ENCODE peak calls at places on chromosomes 4 and X, in eight cellular contexts. D, S, V, E, U, B, N and K are unnamed samples.

GRCh38 chr4:16802044-16802443 is 96.4 kb downstream of the LDB2 start:
- DNase-seq in D (no peak), S (no peak), V (no peak), E (no peak), U (no peak), B (no peak), N (no peak), K (no peak)

GRCh38 chr4:20544645-20545044 is 155.6 kb upstream of the PACRGL start:
- DNase-seq in D (no peak), S (no peak), V (peak; percentile 3), E (peak; percentile 42), U (no peak), B (no peak), N (no peak), K (no peak)

GRCh38 chrX:42290608-42291007 is 367.3 kb upstream of the CASK start:
- DNase-seq in D (no peak), S (no peak), V (no peak), E (no peak), U (no peak), B (no peak), N (no peak), K (no peak)

GRCh38 chr4:6770581-6771228 is 11.8 kb upstream of the KIAA0232 start:
- DNase-seq in D (no peak), S (no peak), V (no peak), E (no peak), U (no peak), B (no peak), N (no peak), K (no peak)

GRCh38 chr4:99458911-99459447 is 23.8 kb upstream of the ADH7 start:
- DNase-seq in D (no peak), S (no peak), V (no peak), E (no peak), U (no peak), B (no peak), N (no peak), K (no peak)

GRCh38 chrX:151801980-151802379 is 67.4 kb downstream of the CNGA2 start:
- DNase-seq in D (no peak), S (no peak), V (peak; percentile 21), E (no peak), U (no peak), B (no peak), N (no peak), K (no peak)

GRCh38 chrX:1679238-1679637 is 64.4 kb downstream of the ASMT start:
- DNase-seq in D (no peak), S (no peak), V (no peak), E (no peak), U (no peak), B (no peak), N (no peak), K (no peak)

GRCh38 chr4:23234716-23235115 is 542.0 kb downstream of the GBA3 start:
- DNase-seq in D (no peak), S (no peak), V (no peak), E (no peak), U (no peak), B (no peak), N (no peak), K (no peak)

GRCh38 chr4:107130157-107130556 is 94.0 kb upstream of the DKK2 start:
- DNase-seq in D (no peak), S (no peak), V (no peak), E (no peak), U (no peak), B (no peak), N (no peak), K (no peak)

DNA sequence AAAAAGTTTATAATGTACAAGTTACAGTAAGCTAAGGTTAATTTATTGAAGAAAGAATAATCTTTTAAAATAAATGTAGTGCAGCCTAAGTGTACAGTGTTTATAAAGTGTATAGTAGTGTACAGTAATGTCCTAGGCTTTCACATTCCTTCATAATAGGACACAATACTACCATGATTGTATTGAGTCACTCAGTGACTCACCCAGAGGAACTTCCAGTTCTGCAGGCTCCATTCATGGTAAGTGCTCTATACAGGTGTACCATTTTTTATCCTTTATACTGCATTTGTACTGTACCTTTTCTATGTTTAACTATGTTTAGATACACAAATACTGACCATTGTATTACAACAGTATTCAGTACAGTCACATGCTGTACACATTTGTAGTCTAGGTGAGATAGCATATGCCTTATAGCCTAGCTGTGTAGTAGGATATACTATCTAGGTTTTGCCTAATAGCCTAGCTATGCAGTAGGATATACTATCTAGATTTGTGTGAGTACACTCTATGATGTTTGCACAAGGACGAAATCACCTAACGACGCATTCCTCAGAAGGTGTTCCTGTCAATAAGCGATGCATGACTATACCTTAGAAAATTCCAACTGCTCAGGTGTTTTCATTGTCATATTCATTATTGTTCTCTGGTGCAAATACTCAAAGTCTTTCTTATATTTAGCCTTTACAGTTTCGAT is 5.5 kb upstream of the TMEM255A start:
- DNase-seq in D (no peak), S (no peak), V (no peak), E (no peak), U (no peak), B (no peak), N (no peak), K (no peak)
- H3K27ac ChIP-seq in D (no peak overlapping the region), S (no peak overlapping the region), V (no peak overlapping the region), E (no peak overlapping the region), U (no peak overlapping the region), B (no peak overlapping the region), N (no peak overlapping the region), K (no peak overlapping the region)

DNA sequence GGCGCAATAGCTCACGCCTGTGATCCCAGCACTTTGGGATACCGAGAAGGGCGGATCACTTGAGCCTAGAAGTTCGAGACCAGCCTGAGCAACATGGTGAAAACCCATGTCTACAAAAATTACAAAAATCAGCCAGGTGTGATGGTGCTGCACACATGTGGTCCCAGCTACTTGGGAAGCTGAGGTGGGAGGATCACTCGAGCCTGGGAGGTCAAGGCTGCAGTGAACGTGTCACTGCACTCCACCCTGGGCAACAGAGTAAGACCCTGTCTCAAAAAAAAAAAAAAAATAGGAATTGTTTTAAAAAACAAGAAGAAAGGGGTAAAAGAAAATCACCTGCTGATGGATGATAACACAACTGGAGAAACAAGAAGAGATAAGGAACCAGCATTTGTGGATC is 38.8 kb downstream of the CHIC2 start:
- DNase-seq in D (no peak), S (no peak), V (no peak), E (no peak), U (no peak), B (no peak), N (no peak), K (no peak)
- H3K27ac ChIP-seq in D (no peak overlapping the region), S (no peak overlapping the region), V (no peak overlapping the region), E (no peak overlapping the region), U (no peak overlapping the region), B (no peak overlapping the region), N (no peak overlapping the region), K (no peak overlapping the region)

GRCh38 chrX:146614693-146615524 is 194.7 kb upstream of the CXorf51B start:
- DNase-seq in D (no peak), S (no peak), V (no peak), E (peak; percentile 2), U (no peak), B (no peak), N (no peak), K (no peak)
- H3K27ac ChIP-seq in D (no peak overlapping the region), S (no peak overlapping the region), V (no peak overlapping the region), E (peak overlapping the region; percentile 83), U (no peak overlapping the region), B (no peak overlapping the region), N (no peak overlapping the region), K (no peak overlapping the region)

GRCh38 chr4:105978684-105979296 is 83.5 kb downstream of the NPNT start:
- DNase-seq in D (no peak), S (no peak), V (no peak), E (no peak), U (no peak), B (no peak), N (no peak), K (peak; percentile 43)
- H3K27ac ChIP-seq in D (no peak overlapping the region), S (no peak overlapping the region), V (no peak overlapping the region), E (no peak overlapping the region), U (no peak overlapping the region), B (no peak overlapping the region), N (no peak overlapping the region), K (no peak overlapping the region)

DNA sequence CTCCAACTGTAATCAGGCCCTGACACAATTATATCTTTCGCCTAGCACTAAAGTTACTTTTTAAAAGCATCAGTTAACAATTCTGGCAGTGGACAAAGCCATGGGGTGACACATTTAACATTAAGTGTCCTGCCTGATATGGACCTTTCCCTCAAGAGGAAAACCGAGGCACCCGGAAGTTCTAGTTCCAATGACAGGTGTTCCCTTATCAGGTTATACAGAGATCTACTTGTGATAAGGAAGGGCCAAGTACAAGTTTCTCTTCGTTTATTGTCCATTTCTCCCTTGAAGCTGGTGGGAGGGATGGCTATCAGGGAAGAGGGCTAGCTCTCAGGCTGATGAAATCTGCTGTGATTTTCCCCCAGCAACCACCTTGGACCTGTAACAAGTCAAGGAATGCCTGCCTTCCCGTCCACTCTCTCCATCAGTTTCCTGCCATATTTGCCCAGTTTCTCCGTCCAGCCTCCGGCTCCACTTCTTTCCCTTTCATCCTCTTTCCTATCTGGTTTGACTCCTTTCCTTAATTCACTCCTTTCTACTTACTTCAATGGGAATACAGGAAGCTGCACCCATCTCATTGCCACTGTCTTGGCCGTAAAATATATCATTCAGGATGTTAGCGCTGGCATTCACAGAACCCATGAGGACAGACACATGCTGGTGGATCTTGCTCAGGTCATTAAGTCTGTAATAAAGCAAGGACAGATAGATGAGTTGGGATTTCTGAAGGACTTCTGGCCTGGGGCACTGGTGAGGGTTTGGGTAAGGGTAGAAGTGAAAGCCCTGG is 95.0 kb downstream of the DGKK start:
- DNase-seq in D (no peak), S (no peak), V (no peak), E (no peak), U (no peak), B (no peak), N (no peak), K (no peak)
- H3K27ac ChIP-seq in D (no peak overlapping the region), S (no peak overlapping the region), V (no peak overlapping the region), E (no peak overlapping the region), U (no peak overlapping the region), B (no peak overlapping the region), N (no peak overlapping the region), K (no peak overlapping the region)

GRCh38 chrX:13662537-13662841 is 9.5 kb downstream of the TCEANC start:
- DNase-seq in D (no peak), S (no peak), V (no peak), E (no peak), U (no peak), B (no peak), N (no peak), K (no peak)

GRCh38 chrX:13661735-13662536 is 9.0 kb downstream of the TCEANC start:
- DNase-seq in D (no peak), S (no peak), V (no peak), E (no peak), U (no peak), B (no peak), N (no peak), K (no peak)

GRCh38 chrX:13664026-13664425 is 11.1 kb downstream of the TCEANC start:
- DNase-seq in D (no peak), S (no peak), V (no peak), E (peak; percentile 42), U (no peak), B (no peak), N (no peak), K (no peak)

GRCh38 chrX:13659057-13659456 is 6.1 kb downstream of the TCEANC start:
- DNase-seq in D (no peak), S (no peak), V (peak; percentile 17), E (no peak), U (no peak), B (no peak), N (no peak), K (no peak)

GRCh38 chrX:13658602-13659001 is 5.7 kb downstream of the TCEANC start:
- DNase-seq in D (peak; percentile 58), S (peak; percentile 69), V (peak; percentile 25), E (peak; percentile 69), U (no peak), B (no peak), N (no peak), K (no peak)
- H3K27ac ChIP-seq in D (no peak overlapping the region), S (peak overlapping the region; percentile 65), V (peak overlapping the region; percentile 68), E (no peak overlapping the region), U (peak overlapping the region; percentile 34), B (no peak overlapping the region), N (peak overlapping the region; percentile 42), K (peak overlapping the region; percentile 60)